ENCODE peak calls at places on chromosomes 11 and 22, in five cellular contexts. Y is esophagus muscularis mucosa, T is OCI-LY7, U is PC-3, B is heart right ventricle. H is an unnamed sample.
A peak's percentile ranks its signal among the peaks of the same experiment; 100 is the strongest.

GRCh38 chr11:64850979-64851567 is 6.6 kb upstream of the CDC42BPG start:
- DNase-seq in B (no peak), U (no peak), Y (no peak), T (peak; percentile 94), H (no peak)

GRCh38 chr11:15651782-15652181 is 537.1 kb downstream of the INSC start:
- DNase-seq in T (no peak), U (no peak), B (no peak), Y (no peak), H (no peak)

GRCh38 chr22:35582861-35583670 is 34.1 kb downstream of the MB start:
- DNase-seq in Y (no peak), T (peak; percentile 77), B (no peak), U (peak; percentile 70), H (peak; percentile 53)

GRCh38 chr11:54603898-54604297 is at the start of gene OR4C46:
- DNase-seq in Y (no peak), T (no peak), B (no peak), U (no peak), H (no peak)

GRCh38 chr22:44618400-44618799 is 83.6 kb upstream of the PRR5 start:
- DNase-seq in B (no peak), T (no peak), U (no peak), Y (no peak), H (no peak)

GRCh38 chr11:73379189-73379880 is 3.1 kb downstream of the RELT start:
- DNase-seq in U (peak; percentile 35), T (no peak), Y (no peak), B (no peak), H (no peak)

GRCh38 chr11:23789938-23790371 is 706.9 kb upstream of the LUZP2 start:
- DNase-seq in Y (no peak), B (no peak), U (peak; percentile 73), T (no peak), H (peak; percentile 38)

GRCh38 chr11:70016666-70017347 is 61.3 kb upstream of the ANO1 start:
- DNase-seq in B (no peak), Y (no peak), U (peak; percentile 100), T (no peak), H (peak; percentile 75)

GRCh38 chr11:94876645-94877445 is 96.5 kb downstream of the CWC15 start:
- DNase-seq in B (peak; percentile 84), U (peak; percentile 84), Y (peak; percentile 95), T (no peak), H (peak; percentile 88)

GRCh38 chr11:131897247-131897646 is 526.8 kb downstream of the NTM start:
- DNase-seq in T (no peak), U (peak; percentile 74), Y (no peak), B (no peak), H (peak; percentile 62)

GRCh38 chr22:23218867-23219251 is 38.5 kb downstream of the BCR start:
- DNase-seq in T (peak; percentile 66), B (no peak), U (no peak), Y (no peak), H (no peak)

GRCh38 chr11:102171101-102171500 is 60.9 kb downstream of the YAP1 start:
- DNase-seq in U (peak; percentile 84), Y (no peak), B (no peak), T (no peak), H (peak; percentile 79)

GRCh38 chr11:117226388-117227385 is 5.2 kb downstream of the PCSK7 start:
- DNase-seq in U (peak; percentile 83), Y (no peak), T (peak; percentile 85), B (peak; percentile 58), H (peak; percentile 61)

GRCh38 chr11:10514713-10515112 is 26.3 kb downstream of the RNF141 start:
- DNase-seq in Y (no peak), U (no peak), B (no peak), T (no peak), H (no peak)

DNA sequence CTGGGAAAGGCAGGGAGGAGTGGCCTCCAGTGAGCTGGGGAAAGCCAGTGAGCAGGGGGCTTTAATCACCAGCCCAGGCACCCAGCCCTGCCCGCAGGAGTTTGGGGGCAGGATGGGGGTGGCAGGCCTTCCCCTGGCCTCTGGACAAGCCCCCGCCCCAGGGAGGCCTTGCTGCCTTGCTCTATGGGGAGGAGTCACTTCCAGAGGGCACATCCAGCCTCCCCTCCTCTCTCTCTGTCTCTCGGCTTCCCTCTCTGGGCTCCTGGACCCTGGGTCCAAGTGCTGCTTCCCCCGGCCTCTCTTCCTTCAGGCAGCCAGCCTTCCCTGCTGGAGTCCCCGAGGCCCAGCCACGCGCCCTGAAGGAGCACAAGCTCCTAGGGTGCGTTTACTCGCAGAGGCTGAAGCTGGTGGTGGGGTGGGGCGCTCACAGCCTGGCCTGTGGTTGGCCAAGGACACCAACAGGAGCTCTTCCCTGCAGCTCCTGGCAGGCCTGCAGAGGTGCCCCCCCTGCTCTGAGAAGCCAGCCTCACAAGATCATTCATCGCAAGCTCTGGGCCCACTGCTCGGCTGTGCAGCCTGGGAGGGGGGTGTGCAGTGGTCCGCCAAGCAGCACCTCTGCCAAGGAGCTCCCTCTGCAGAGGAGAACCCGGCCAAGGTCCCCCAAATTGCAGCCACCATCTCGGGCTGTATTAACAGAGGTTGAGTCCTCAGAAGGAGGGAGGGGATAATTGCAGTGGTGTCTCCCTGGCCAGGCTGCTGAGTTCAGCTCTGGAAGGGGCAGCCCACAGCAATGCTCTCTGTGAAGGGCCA is 25.4 kb downstream of the OSBPL5 start:
- DNase-seq in U (no peak), Y (no peak), B (no peak), T (no peak), H (no peak)
- H3K36me3 ChIP-seq in U (no peaks in the 10 kb centered on the region), Y (peaks cover 5% of the 10 kb centered on the region), B (no peaks in the 10 kb centered on the region), T (no peaks in the 10 kb centered on the region), H (no peaks in the 10 kb centered on the region)

GRCh38 chr11:45252134-45252856 is 33.8 kb downstream of the SYT13 start:
- DNase-seq in B (peak; percentile 43), T (peak; percentile 44), U (peak; percentile 60), Y (no peak), H (peak; percentile 26)
- TF ChIP-seq CTCF in B (peak; percentile 71), T (peak; percentile 78), U (peak; percentile 85), Y (peak; percentile 38), H (peak; percentile 82)

DNA sequence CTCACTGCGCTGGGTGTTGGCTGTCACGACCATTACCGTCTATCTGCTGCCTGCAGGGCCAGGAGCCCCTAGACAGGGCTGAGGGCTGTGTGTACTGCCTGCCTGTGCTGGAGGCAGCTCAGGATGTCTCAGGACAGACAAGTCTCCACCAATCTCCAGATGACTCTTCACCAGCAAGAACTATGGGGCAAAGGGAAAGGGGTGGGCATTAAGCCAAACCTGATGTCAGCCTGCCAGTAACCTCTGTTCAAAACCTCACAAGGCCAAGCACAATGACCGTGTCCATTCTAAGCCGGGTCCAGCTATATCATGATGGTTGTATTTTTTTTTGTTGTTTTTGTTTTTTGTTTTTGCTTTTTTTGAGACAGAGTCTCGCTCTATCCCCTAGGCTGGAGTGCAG is 31.6 kb downstream of the MAFF start:
- DNase-seq in T (no peak), B (no peak), Y (no peak), U (no peak), H (peak; percentile 58)
- H3K36me3 ChIP-seq in T (peaks cover 33% of the 10 kb centered on the region), B (peaks cover 80% of the 10 kb centered on the region), Y (peaks cover 91% of the 10 kb centered on the region), U (peaks cover 7% of the 10 kb centered on the region), H (peaks cover 10% of the 10 kb centered on the region)

GRCh38 chr22:49550766-49551362 is 276.8 kb downstream of the BRD1 start:
- DNase-seq in U (no peak), Y (no peak), T (no peak), B (no peak), H (no peak)
- TF ChIP-seq CTCF in U (peak; percentile 30), Y (no peak), T (peak; percentile 40), B (no peak), H (no peak)

DNA sequence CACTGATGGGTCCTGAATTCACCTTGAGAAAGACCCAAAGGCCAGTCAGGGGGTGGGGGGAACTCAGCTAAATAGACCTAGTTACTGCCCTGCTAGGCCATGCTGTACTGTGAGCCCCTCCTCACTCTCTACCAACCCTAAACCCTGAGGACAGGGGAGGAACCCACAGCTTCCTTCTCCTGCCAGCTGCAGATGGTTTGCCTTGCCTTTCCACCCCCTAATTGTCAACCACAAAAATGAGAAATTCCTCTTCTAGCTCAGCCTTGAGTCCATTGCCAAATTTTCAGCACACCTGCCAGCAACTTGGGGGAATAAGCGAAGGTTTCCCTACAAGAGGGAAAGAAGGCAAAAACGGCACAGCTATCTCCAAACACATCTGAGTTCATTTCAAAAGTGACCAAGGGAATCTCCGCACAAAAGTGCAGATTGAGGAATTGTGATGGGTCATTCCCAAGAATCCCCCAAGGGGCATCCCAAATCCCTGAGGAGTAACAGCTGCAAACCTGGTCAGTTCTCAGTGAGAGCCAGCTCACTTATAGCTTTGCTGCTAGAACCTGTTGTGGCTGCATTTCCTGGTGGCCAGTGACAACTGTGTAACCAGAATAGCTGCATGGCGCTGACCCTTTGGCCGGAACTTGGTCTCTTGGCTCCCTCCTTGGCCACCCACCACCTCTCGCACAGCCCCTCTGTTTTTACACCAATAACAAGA is 2.4 kb upstream of the TTC36 start:
- DNase-seq in Y (no peak), U (no peak), B (no peak), T (no peak), H (no peak)
- H3K36me3 ChIP-seq in Y (peaks cover 55% of the 10 kb centered on the region), U (peaks cover 30% of the 10 kb centered on the region), B (peaks cover 45% of the 10 kb centered on the region), T (peaks cover 66% of the 10 kb centered on the region), H (peaks cover 8% of the 10 kb centered on the region)

DNA sequence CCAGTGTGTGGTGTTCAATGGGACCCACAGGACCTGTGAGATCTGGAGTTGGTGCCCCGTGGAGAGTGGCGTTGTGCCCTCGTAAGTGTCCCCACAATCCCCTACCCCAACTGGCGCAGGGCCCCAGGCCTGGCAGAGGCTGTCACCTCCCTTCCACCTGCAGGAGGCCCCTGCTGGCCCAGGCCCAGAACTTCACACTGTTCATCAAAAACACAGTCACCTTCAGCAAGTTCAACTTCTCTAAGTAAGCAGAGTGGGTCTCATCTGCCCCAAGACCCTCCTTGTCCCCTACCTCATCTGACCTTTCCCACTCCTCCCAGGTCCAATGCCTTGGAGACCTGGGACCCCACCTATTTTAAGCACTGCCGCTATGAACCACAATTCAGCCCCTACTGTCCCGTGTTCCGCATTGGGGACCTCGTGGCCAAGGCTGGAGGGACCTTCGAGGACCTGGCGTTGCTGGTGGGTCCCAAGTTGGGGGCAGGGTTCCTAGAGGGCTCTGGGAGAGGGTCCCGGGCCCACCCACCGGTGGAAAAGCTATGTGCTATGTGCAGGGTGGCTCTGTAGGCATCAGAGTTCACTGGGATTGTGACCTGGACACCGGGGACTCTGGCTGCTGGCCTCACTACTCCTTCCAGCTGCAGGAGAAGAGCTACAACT is 8.1 kb downstream of the P2RX6 start:
- DNase-seq in U (no peak), B (no peak), Y (no peak), T (no peak), H (no peak)
- TF ChIP-seq CTCF in U (no peak), B (no peak), Y (no peak), T (peak; percentile 42), H (no peak)

DNA sequence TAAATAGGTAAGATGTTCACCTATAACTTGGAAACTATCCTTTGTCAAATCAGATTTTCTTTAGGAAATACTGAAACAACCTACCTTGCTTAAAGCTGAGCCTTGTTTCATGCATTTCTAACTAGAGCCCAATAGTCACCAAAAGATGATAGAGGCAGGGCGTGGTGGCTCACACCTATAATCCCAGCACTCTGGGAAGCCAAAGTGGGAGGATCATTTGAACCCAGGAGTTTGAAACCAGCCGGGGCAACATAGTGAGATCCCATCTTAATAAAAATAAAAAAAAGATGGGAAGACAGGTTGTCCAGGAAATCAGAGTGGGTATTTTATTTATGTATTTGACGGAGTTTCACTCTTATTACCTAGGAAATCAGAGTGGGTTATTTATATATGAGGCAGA is 38.3 kb downstream of the DDX6 start:
- DNase-seq in B (no peak), Y (no peak), T (no peak), U (no peak), H (no peak)
- H3K36me3 ChIP-seq in B (peaks cover 98% of the 10 kb centered on the region), Y (peaks cover 88% of the 10 kb centered on the region), T (peaks cover 92% of the 10 kb centered on the region), U (peaks cover 78% of the 10 kb centered on the region), H (peaks cover 19% of the 10 kb centered on the region)

GRCh38 chr22:20016734-20017621 is at the start of gene ARVCF:
- DNase-seq in Y (peak; percentile 96), B (peak; percentile 94), U (peak; percentile 86), T (peak; percentile 90), H (peak; percentile 51)
- TF ChIP-seq CTCF in Y (peak; percentile 20), B (peak; percentile 19), U (no peak), T (peak; percentile 12), H (peak; percentile 19)

GRCh38 chr22:17145021-17145680 is 13.9 kb downstream of the HDHD5 start:
- DNase-seq in B (no peak), U (no peak), Y (no peak), T (no peak), H (no peak)
- H3K36me3 ChIP-seq in B (peaks cover 45% of the 10 kb centered on the region), U (peaks cover 3% of the 10 kb centered on the region), Y (peaks cover 84% of the 10 kb centered on the region), T (peaks cover 84% of the 10 kb centered on the region), H (peaks cover 14% of the 10 kb centered on the region)

H was measured in bronchial epithelial cell.